ENCODE peak calls at places on chromosomes 11 and 22, in eight cellular contexts. D is CD8-positive, alpha-beta T cell; R is adrenal gland; T is GM10248; K is tibial nerve; E is cardiac fibroblast; Z is WTC11; U is AG10803. O is an unnamed sample.

GRCh38 chr22:46501701-46502100 is 35.7 kb downstream of the CELSR1 start:
- DNase-seq in E (peak), T (no peak), D (no peak), U (peak), K (no peak), Z (no peak), R (no peak), O (no peak)

GRCh38 chr22:38191746-38192474 is 9.9 kb upstream of the MAFF start:
- DNase-seq in E (no peak), Z (no peak), R (no peak), U (no peak), T (no peak), K (no peak), D (no peak), O (no peak)

GRCh38 chr11:59891781-59892181 is 13.2 kb downstream of the OOSP3 start:
- DNase-seq in U (no peak), K (no peak), Z (peak), R (no peak), T (no peak), D (no peak), E (peak), O (no peak)

GRCh38 chr11:924406-925157 is 1.1 kb upstream of the AP2A2 start:
- DNase-seq in U (no peak), R (peak), T (no peak), E (no peak), K (no peak), Z (no peak), D (no peak), O (no peak)

GRCh38 chr11:96000064-96000463 is 76.2 kb upstream of the MTMR2 start:
- DNase-seq in D (no peak), Z (no peak), T (no peak), K (no peak), U (peak), E (peak), R (no peak), O (no peak)

GRCh38 chr11:19980957-19981669 is 179.2 kb downstream of the DBX1 start:
- DNase-seq in D (no peak), U (peak), E (peak), R (no peak), T (no peak), K (no peak), Z (no peak), O (no peak)

GRCh38 chr11:123139206-123139605 is 55.8 kb downstream of the CLMP start:
- DNase-seq in U (no peak), E (no peak), R (no peak), T (no peak), K (no peak), D (no peak), Z (no peak), O (no peak)

GRCh38 chr11:108985611-108986279 is 320.9 kb downstream of the DDX10 start:
- DNase-seq in T (no peak), D (no peak), K (no peak), R (no peak), U (peak), Z (no peak), E (peak), O (no peak)

GRCh38 chr11:99693941-99694492 is 673.3 kb downstream of the CNTN5 start:
- DNase-seq in K (no peak), D (no peak), U (no peak), R (peak), T (no peak), E (peak), Z (no peak), O (no peak)

GRCh38 chr22:20295262-20296064 is 24.4 kb downstream of the DGCR6L start:
- DNase-seq in Z (no peak), D (no peak), E (no peak), R (no peak), U (no peak), K (no peak), T (no peak), O (no peak)

GRCh38 chr11:35393093-35393492 is 26.3 kb downstream of the SLC1A2 start:
- DNase-seq in Z (no peak), E (no peak), K (no peak), R (no peak), T (no peak), D (no peak), U (peak), O (no peak)

GRCh38 chr22:17853066-17853465 is 78.8 kb upstream of the BID start:
- DNase-seq in R (no peak), T (no peak), U (no peak), E (peak), K (no peak), D (no peak), Z (no peak), O (no peak)

GRCh38 chr11:126488591-126489370 is 133.3 kb downstream of the ST3GAL4 start:
- DNase-seq in T (no peak), R (no peak), Z (no peak), E (no peak), K (no peak), D (no peak), U (no peak), O (no peak)

GRCh38 chr11:10778217-10778970 is 27.3 kb downstream of the CTR9 start:
- DNase-seq in T (no peak), K (peak), E (peak), U (peak), Z (no peak), D (no peak), R (peak), O (no peak)

GRCh38 chr11:34234086-34234740 is 123.6 kb downstream of the ABTB2 start:
- DNase-seq in U (peak), Z (peak), E (peak), K (no peak), D (peak), R (peak), T (peak), O (peak)

GRCh38 chr11:69129647-69130046 is 26.1 kb upstream of the SMIM38 start:
- DNase-seq in E (no peak), Z (peak), T (no peak), D (no peak), U (no peak), K (no peak), R (no peak), O (no peak)

GRCh38 chr11:1228921-1229451 is 6.1 kb downstream of the MUC5B start:
- DNase-seq in U (no peak), T (no peak), E (no peak), R (no peak), D (no peak), Z (no peak), K (no peak), O (peak)

GRCh38 chr22:50529416-50530279 is at the start of gene TYMP:
- DNase-seq in R (peak), Z (no peak), D (no peak), U (peak), K (peak), E (no peak), T (peak), O (peak)

GRCh38 chr11:58726594-58727414 is 4.9 kb downstream of the GLYAT start:
- DNase-seq in Z (no peak), R (no peak), T (no peak), E (no peak), U (no peak), D (no peak), K (no peak), O (no peak)

GRCh38 chr11:36109499-36109849 is 165.6 kb downstream of the LDLRAD3 start:
- DNase-seq in R (no peak), E (no peak), U (no peak), D (no peak), T (no peak), Z (no peak), K (no peak), O (no peak)

GRCh38 chr11:13831707-13832106 is 130.8 kb upstream of the SPON1 start:
- DNase-seq in Z (no peak), R (no peak), U (no peak), D (no peak), T (no peak), K (no peak), E (no peak), O (no peak)

GRCh38 chr22:37639771-37640590 is 512 bp downstream of the SH3BP1 start:
- DNase-seq in K (no peak), T (no peak), Z (peak), R (no peak), U (no peak), E (no peak), D (no peak), O (peak)

GRCh38 chr11:47899801-47900200 is 51.7 kb upstream of the NUP160 start:
- DNase-seq in U (no peak), T (peak), K (no peak), R (no peak), E (no peak), Z (no peak), D (no peak), O (peak)

GRCh38 chr22:38190581-38190980 is 9.0 kb upstream of the PLA2G6 start:
- DNase-seq in R (no peak), E (no peak), D (no peak), U (no peak), T (no peak), Z (no peak), K (no peak), O (no peak)

GRCh38 chr22:46072030-46072881 is 78.1 kb upstream of the PPARA start:
- DNase-seq in R (peak), D (no peak), E (peak), U (peak), K (peak), Z (peak), T (peak), O (peak)

GRCh38 chr11:12143461-12144258 is 33.3 kb downstream of the MICAL2 start:
- DNase-seq in D (no peak), K (no peak), E (peak), U (no peak), R (no peak), T (no peak), Z (no peak), O (no peak)

GRCh38 chr11:93740031-93740801 is 1.1 kb downstream of the TAF1D start:
- DNase-seq in R (no peak), K (no peak), Z (peak), T (no peak), U (peak), E (peak), D (no peak), O (no peak)

GRCh38 chr11:118202599-118203422 is 22.0 kb downstream of the JAML start:
- DNase-seq in R (no peak), E (no peak), Z (no peak), K (no peak), U (no peak), T (no peak), D (no peak), O (no peak)

GRCh38 chr11:126153999-126154398 is 57.5 kb downstream of the RPUSD4 start:
- DNase-seq in Z (no peak), D (no peak), U (peak), K (no peak), R (peak), T (no peak), E (no peak), O (no peak)

GRCh38 chr11:73201888-73202810 is 15.9 kb upstream of the P2RY2 start:
- DNase-seq in Z (peak), E (no peak), K (no peak), T (no peak), U (no peak), D (no peak), R (no peak), O (no peak)

GRCh38 chr11:121023848-121024751 is at the start of gene TBCEL:
- DNase-seq in T (peak), E (peak), U (peak), K (peak), R (peak), D (peak), Z (peak), O (peak)

GRCh38 chr22:19193879-19194278 is 15.3 kb upstream of the SLC25A1 start:
- DNase-seq in Z (no peak), K (no peak), U (no peak), R (no peak), E (no peak), D (no peak), T (no peak), O (no peak)

GRCh38 chr11:91763331-91763730 is 461.3 kb upstream of the FAT3 start:
- DNase-seq in T (no peak), U (no peak), D (no peak), Z (no peak), R (no peak), K (no peak), E (no peak), O (no peak)

GRCh38 chr11:110134120-110134519 is 40.9 kb downstream of the ZC3H12C start:
- DNase-seq in Z (no peak), K (no peak), T (no peak), U (no peak), R (no peak), D (no peak), E (peak), O (no peak)

GRCh38 chr22:35498026-35498425 is 42.6 kb upstream of the RASD2 start:
- DNase-seq in K (no peak), D (no peak), Z (no peak), R (no peak), E (no peak), T (no peak), U (no peak), O (no peak)

GRCh38 chr22:47550524-47551437 is 788.3 kb downstream of the TBC1D22A start:
- DNase-seq in K (no peak), Z (no peak), E (no peak), R (no peak), D (no peak), U (no peak), T (no peak), O (no peak)

GRCh38 chr11:11057472-11057854 is 199.6 kb upstream of the ZBED5 start:
- DNase-seq in U (no peak), E (no peak), K (no peak), R (no peak), Z (no peak), D (no peak), T (no peak), O (no peak)

DNA sequence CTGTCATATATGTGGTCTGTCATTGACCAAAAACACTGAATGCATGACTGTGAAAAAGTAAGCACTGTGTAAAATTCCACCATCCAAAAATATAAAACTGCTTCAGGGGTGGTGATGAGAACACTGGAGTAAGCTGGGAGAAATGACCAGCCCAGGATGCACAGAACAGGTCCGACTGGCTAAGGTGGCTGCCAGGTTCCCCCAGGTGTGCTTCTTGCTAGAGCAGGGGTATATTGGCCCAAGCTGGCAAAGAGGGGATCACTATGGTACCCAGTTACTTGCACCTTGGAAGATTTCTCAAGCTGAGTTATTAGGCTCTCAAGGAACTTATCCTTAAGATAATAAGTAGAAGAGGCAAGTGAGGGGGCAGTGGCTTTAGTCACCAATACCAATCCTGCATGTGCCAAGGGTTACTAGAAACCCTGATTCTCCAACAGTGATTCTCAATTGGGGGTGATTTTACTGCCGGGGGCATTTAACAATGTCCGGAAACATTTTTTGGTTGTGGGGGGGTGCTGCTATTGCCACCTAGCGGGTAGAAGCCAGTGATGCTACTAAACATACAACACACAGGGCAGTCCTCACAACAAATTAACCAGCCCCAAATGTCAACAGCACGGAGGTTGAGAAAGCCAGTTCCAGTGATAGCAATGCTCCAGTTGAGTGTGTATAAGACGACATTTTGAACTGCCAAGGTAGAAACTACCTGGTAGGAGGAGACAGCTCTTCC is 15.7 kb downstream of the SNU13 start:
- DNase-seq in R (no peak), U (peak), Z (no peak), E (no peak), D (no peak), K (no peak), T (no peak), O (no peak)
- TF ChIP-seq CTCF in R (no peak), U (peak), Z (no peak), E (peak), D (no peak), K (no peak), T (peak), O (no peak)

GRCh38 chr11:113906038-113906437 is 1.4 kb downstream of the HTR3B start:
- DNase-seq in K (no peak), E (peak), T (no peak), D (no peak), Z (peak), U (peak), R (no peak), O (no peak)
- TF ChIP-seq CTCF in K (no peak), E (peak), T (no peak), D (no peak), Z (no peak), U (no peak), R (no peak), O (no peak)

DNA sequence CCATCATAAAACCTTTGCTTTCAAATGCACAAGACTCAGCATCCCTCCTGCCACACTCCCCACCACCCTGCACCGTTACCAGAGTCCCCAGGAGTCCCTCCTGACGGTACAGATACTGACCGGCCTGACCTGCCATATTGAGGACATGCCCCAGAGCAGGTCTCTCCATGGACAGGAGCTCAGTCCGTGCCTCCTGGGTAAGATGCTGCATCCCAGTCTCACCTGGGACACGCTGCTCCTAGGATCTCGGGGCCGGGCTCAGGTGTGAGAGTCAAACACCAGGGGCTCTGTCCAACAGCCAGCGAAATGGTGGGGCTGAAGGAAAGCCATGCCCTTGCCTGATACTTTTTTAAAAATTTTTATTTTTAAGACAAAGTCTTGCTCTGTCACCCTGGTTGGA is 328.3 kb downstream of the SHANK2 start:
- DNase-seq in E (no peak), T (no peak), Z (no peak), K (no peak), U (no peak), D (no peak), R (no peak), O (no peak)
- TF ChIP-seq CTCF in E (no peak), T (no peak), Z (no peak), K (no peak), U (no peak), D (no peak), R (no peak), O (no peak)

DNA sequence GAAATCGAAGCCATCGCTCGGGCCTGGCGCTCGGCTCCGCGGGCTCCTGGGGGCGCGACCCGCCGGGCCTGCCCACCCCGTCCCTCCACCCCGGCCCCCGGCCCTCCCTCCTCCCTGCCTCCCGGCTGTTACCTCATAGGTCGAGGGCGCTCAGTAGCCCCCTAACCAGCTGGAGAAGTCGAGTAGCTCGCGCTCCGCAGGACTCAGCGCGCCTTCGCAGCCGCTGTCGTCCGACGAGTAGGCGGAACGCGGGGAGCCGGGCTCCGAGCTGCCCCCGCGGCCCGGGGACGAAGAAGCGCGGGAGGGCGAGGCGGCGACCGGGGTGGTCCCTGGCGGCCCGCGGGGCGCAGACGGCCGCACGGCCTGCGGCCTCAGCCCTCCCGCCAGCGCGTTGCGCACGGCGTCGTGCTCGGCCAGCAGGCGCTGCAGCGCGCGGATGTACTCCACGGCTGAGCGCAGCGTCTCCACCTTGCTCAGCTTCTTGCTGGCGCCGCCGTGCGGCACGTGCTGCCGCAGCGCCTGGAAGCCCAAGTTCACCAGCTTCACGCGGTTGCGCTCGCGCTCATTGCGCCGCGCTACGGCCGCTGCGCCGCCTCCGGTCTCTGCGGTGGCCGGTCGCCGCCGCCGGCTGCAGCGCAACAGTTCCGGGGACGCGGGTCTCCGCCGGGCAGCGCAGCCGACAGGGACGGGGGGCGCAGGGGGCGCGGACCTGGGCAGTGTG is 627 bp downstream of the ASCL2 start:
- DNase-seq in E (peak), D (no peak), K (no peak), R (no peak), U (peak), T (no peak), Z (peak), O (no peak)
- TF ChIP-seq CTCF in E (no peak), D (no peak), K (peak), R (no peak), U (no peak), T (no peak), Z (no peak), O (no peak)

DNA sequence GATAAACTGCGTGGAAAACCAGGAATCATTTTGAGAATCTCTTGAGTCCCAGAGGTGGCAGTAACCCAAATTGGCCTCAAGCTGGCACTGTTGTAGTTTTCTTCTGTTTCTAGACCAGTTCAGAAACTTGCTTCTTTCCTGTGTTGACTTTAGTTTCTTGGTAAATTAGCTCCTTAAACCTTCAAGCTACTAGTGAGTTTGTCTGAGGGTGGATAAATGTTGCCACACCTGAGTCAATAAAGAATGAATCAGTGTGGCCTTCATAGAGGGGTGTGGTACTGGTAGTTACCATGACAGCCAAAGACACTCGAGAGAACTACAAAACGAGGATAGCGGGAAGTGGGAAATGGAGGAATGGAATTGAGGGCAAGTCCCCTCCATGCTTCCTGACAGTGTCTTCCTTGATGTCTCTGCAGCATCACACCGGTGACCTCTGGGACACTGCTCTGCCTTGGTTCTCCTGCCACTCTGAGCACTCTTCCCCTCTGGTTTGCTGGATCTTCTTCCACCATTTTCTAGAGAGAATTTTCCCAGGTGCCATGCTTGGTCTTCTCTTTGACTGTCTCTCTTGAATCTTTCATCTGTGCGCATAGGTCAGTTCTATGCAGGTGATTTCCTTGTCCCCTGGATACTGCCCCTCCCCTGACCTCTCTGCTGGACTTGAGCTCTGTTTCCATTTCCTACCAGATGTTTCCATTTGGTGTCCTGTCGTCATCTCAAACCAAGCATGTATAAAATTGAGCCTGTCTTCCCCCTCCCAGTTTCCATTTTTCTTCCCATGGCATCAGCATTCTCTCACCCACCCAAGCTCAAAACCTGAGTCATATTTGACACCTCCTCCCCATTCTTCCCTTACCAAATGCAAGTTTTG is 7.2 kb downstream of the POLD4 start:
- DNase-seq in E (peak), D (no peak), T (no peak), Z (no peak), U (peak), K (no peak), R (no peak), O (peak)
- TF ChIP-seq CTCF in E (peak), D (peak), T (peak), Z (peak), U (peak), K (no peak), R (peak), O (peak)

GRCh38 chr22:29799217-29799680 is 32.1 kb downstream of the UQCR10 start:
- DNase-seq in D (no peak), Z (no peak), T (no peak), U (peak), R (peak), E (peak), K (peak), O (no peak)
- TF ChIP-seq CTCF in D (no peak), Z (no peak), T (no peak), U (peak), R (no peak), E (no peak), K (peak), O (no peak)

GRCh38 chr11:80379620-80380278 is 938.9 kb upstream of the TENM4 start:
- DNase-seq in E (no peak), R (no peak), Z (no peak), U (no peak), D (no peak), T (no peak), K (no peak), O (no peak)
- TF ChIP-seq CTCF in E (no peak), R (no peak), Z (no peak), U (no peak), D (no peak), T (no peak), K (no peak), O (no peak)

O was measured in GM20000.